ENCODE peak calls at places on chromosomes 1 and 21, in ten cellular contexts. A is CD4-positive, alpha-beta T cell; Y is cardiac muscle cell; G is neural crest cell; N is pancreas; K is A673; Z is AG09319; B is GM13977; J is breast epithelium; I is AG04450. R is an unnamed sample.
A peak's percentile ranks its signal among the peaks of the same experiment; 100 is the strongest.

GRCh38 chr1:176206006-176206960 is 803 bp downstream of the COP1 start:
- DNase-seq in N (peak; percentile 55), J (peak; percentile 18), G (no peak), I (no peak), A (no peak), K (peak; percentile 64), B (peak; percentile 16), Y (peak; percentile 71), Z (no peak), R (no peak)

GRCh38 chr1:110118636-110119396 is 6.6 kb downstream of the UBL4B start:
- DNase-seq in G (no peak), J (no peak), K (no peak), Z (no peak), B (no peak), I (no peak), N (no peak), A (no peak), Y (no peak), R (no peak)

GRCh38 chr1:240465531-240465940 is 146.4 kb downstream of the GREM2 start:
- DNase-seq in J (no peak), A (no peak), I (peak; percentile 10), G (no peak), N (no peak), B (no peak), Z (no peak), K (no peak), Y (peak; percentile 51), R (no peak)

GRCh38 chr1:85692730-85693314 is 15.4 kb downstream of the ZNHIT6 start:
- DNase-seq in B (peak; percentile 14), A (no peak), Y (peak; percentile 3), Z (peak; percentile 44), G (no peak), I (peak; percentile 33), N (no peak), J (no peak), K (peak; percentile 47), R (peak; percentile 47)

GRCh38 chr21:41901782-41902181 is 22.6 kb upstream of the PRDM15 start:
- DNase-seq in G (no peak), J (no peak), N (no peak), I (no peak), B (no peak), A (no peak), Z (no peak), K (no peak), Y (no peak), R (no peak)

GRCh38 chr1:156641761-156642264 is at the start of gene BCAN:
- DNase-seq in N (no peak), B (peak; percentile 74), J (no peak), A (no peak), Y (peak; percentile 83), K (no peak), Z (no peak), G (peak; percentile 60), I (no peak), R (no peak)

GRCh38 chr1:245311887-245312286 is 157.1 kb downstream of the KIF26B start:
- DNase-seq in A (no peak), G (no peak), Z (no peak), B (no peak), Y (no peak), K (no peak), J (no peak), N (no peak), I (no peak), R (no peak)

GRCh38 chr1:212721388-212722247 is 22.0 kb upstream of the BATF3 start:
- DNase-seq in G (no peak), Y (no peak), J (no peak), B (no peak), A (no peak), I (no peak), K (peak; percentile 32), Z (no peak), N (no peak), R (peak; percentile 64)

GRCh38 chr1:190479028-190479427 is 1.4 kb upstream of the BRINP3 start:
- DNase-seq in B (no peak), G (no peak), Y (peak; percentile 27), K (peak; percentile 60), A (no peak), N (no peak), Z (no peak), J (no peak), I (no peak), R (no peak)

GRCh38 chr1:234270581-234271242 is 102.5 kb upstream of the COA6 start:
- DNase-seq in N (no peak), J (no peak), B (no peak), I (no peak), A (no peak), Y (no peak), K (peak; percentile 80), G (no peak), Z (no peak), R (no peak)

DNA sequence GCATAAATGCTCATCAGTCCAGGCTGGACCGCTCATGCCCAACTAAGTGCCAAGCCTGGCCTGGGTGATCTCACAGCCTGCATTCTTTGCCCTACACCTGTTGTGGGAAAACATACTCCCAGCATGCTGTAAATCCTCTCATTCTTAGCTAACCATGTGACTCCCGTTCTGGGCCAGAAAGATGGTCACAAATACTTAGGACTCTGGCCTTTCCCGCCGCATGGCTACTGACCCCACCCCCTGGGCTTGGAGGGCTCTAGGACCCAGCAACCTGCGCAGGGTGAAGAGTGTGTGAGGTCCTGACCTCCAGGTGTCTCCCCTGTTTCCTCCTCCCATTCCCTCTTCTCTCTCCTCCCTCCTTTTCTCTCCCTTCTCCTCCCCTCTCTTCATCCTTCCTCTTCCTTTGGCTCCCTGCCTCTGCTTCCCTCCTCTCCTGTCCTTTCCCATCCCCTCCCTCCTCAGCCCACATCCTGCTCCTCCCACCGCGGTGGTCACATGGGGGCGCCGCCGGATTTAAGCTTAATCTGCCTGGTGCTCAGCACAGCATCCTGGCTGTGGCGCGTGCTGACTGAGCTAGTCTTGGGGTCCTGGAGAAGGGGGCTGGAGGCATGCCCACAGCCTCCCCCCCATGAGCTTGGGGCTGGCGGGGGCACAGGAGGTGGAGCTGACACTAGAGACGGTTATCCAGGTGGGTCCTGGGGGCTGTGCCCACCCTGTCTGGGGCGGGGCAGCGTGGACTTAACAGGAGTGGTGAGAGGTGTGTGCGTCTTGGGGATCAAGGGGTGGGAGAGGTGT is at the start of gene CROCC:
- DNase-seq in J (no peak), G (peak; percentile 63), I (no peak), A (no peak), B (peak; percentile 65), N (peak; percentile 82), Z (no peak), Y (peak; percentile 66), K (peak; percentile 79), R (no peak)
- TF ChIP-seq CTCF in J (no peak), G (no peak), I (no peak), A (no peak), B (no peak), N (no peak), Z (no peak), Y (no peak), K (no peak), R (no peak)

DNA sequence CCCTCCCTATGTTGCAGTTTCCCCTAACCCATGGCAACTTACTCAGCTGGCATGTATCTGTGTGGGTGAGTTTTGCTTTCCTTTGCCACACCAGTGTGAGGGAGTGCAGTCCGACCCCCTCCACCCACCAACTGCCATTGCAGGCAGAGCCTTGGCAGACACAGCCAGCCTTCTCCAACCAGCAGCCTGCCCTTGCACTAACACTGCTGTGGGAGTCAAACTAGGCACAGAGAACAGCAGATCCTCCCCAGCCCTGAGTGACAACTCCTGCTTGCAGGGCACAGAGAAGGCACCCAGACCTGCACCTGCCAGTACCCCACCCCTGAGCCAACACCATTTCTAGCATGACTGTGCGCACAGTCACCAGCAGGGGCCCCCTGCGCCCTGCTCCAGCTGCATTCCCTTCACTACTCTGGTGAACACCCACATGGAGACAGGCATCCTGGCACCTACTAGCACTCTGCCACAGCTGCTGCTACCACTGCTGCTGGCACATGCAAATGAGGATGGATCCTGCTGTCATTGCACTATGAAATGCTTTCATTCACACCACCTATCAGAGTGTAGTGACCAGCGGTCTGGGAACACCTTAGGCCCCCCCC is 98.4 kb downstream of the MAGI3 start:
- DNase-seq in J (no peak), Z (no peak), G (no peak), I (no peak), N (no peak), Y (no peak), K (peak; percentile 64), A (no peak), B (no peak), R (no peak)
- TF ChIP-seq CTCF in J (no peak), Z (no peak), G (no peak), I (no peak), N (no peak), Y (no peak), K (peak; percentile 65), A (no peak), B (no peak), R (peak; percentile 25)

GRCh38 chr1:44571712-44572571 is 102.3 kb downstream of the TMEM53 start:
- DNase-seq in B (peak; percentile 64), K (peak; percentile 31), N (no peak), J (no peak), Z (no peak), A (no peak), Y (no peak), I (no peak), G (no peak), R (no peak)
- TF ChIP-seq CTCF in B (peak; percentile 59), K (peak; percentile 67), N (no peak), J (peak; percentile 17), Z (peak; percentile 24), A (peak; percentile 65), Y (peak; percentile 38), I (peak; percentile 36), G (peak; percentile 65), R (peak; percentile 42)

DNA sequence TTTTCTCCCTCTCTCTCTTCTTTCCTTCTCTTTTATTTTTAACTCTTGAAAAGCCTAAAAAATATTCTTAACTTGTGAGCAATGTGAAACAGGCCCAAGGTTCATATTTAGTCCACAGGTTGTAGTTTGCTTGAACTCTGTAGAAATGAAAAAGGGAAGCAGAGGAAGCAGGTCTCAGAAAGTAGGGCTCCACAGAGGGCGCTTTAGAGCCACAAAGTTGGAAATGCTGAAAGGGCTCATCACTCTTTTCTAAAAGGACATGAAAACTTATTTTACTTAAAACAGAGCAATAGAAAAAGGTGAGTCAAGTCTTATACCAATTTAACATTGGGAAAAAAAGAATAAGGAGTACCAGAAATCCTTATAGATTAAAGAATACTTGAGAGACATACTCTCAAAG is 247.0 kb downstream of the USP25 start:
- DNase-seq in Y (peak; percentile 49), A (no peak), N (no peak), J (no peak), I (no peak), B (no peak), K (no peak), G (peak; percentile 4), Z (no peak), R (no peak)
- TF ChIP-seq CTCF in Y (peak; percentile 52), A (no peak), N (no peak), J (no peak), I (peak; percentile 49), B (no peak), K (peak; percentile 55), G (peak; percentile 34), Z (peak; percentile 36), R (peak; percentile 39)